ENCODE peak calls at places on chromosomes 2 and 18, in seven cellular contexts. V is stimulated activated CD4-positive, alpha-beta T cell treated with anti-CD3 and anti-CD28 coated beads, Interleukin-1b, Interleukin-23, amount 100 ng/mL, for 24 hours; N is HuH-7; E is activated naive CD4-positive, alpha-beta T cell; A is GM10248; H is lung; T is bronchial epithelial cell. M is an unnamed sample.

GRCh38 chr2:42755161-42755900 is 8.6 kb downstream of the OXER1 start:
- DNase-seq in N (no peak), A (peak), T (no peak), V (no peak), E (no peak), H (no peak), M (no peak)

GRCh38 chr18:22082408-22082807 is 87.0 kb upstream of the GATA6 start:
- DNase-seq in A (no peak), T (no peak), V (no peak), N (no peak), H (no peak), E (no peak), M (no peak)

GRCh38 chr2:216713691-216714411 is 18.5 kb upstream of the IGFBP5 start:
- DNase-seq in N (no peak), T (peak), A (no peak), H (no peak), E (no peak), V (no peak), M (peak)

GRCh38 chr18:8505036-8505435 is 104.2 kb upstream of the RAB12 start:
- DNase-seq in V (no peak), N (no peak), A (no peak), H (no peak), T (no peak), E (no peak), M (no peak)

GRCh38 chr18:35178260-35178659 is 62.6 kb upstream of the ZNF397 start:
- DNase-seq in V (no peak), A (no peak), T (peak), E (no peak), N (no peak), H (no peak), M (no peak)

GRCh38 chr2:130797493-130798435 is 39.0 kb upstream of the ARHGEF4 start:
- DNase-seq in E (peak), V (peak), N (peak), A (peak), T (peak), H (peak), M (peak)

GRCh38 chr2:72996152-72996502 is 75.4 kb downstream of the SFXN5 start:
- DNase-seq in V (no peak), A (no peak), T (no peak), E (no peak), N (no peak), H (no peak), M (no peak)

GRCh38 chr2:24993797-24994196 is 22.0 kb upstream of the DNAJC27 start:
- DNase-seq in A (no peak), T (no peak), V (no peak), E (no peak), H (no peak), N (no peak), M (no peak)

GRCh38 chr2:174025271-174026121 is 60.3 kb upstream of the SP3 start:
- DNase-seq in V (no peak), E (no peak), A (no peak), H (peak), T (no peak), N (peak), M (peak)

GRCh38 chr2:1841903-1842791 is 97.8 kb upstream of the PXDN start:
- DNase-seq in V (no peak), E (no peak), T (no peak), A (no peak), H (no peak), N (no peak), M (no peak)

GRCh38 chr2:234971494-234971893 is 19.7 kb downstream of the SH3BP4 start:
- DNase-seq in A (no peak), E (no peak), V (no peak), N (no peak), H (no peak), T (no peak), M (no peak)

GRCh38 chr2:172090044-172090946 is 5.0 kb downstream of the DLX1 start:
- DNase-seq in E (no peak), T (no peak), N (no peak), V (no peak), A (peak), H (no peak), M (no peak)

GRCh38 chr2:218406949-218407703 is 7.5 kb downstream of the CTDSP1 start:
- DNase-seq in H (peak), V (no peak), T (peak), A (no peak), E (peak), N (no peak), M (peak)

GRCh38 chr2:113078350-113078839 is 10.6 kb downstream of the IL1F10 start:
- DNase-seq in V (no peak), A (no peak), N (no peak), E (no peak), T (peak), H (peak), M (no peak)

GRCh38 chr2:236768393-236769140 is 198.9 kb downstream of the ACKR3 start:
- DNase-seq in T (no peak), H (no peak), A (no peak), N (no peak), V (no peak), E (no peak), M (no peak)

M was measured in ovary.